ENCODE peak calls at places on chromosomes 3 and 15, in eight cellular contexts. I is stimulated activated CD8-positive, alpha-beta memory T cell treated with anti-CD3 and anti-CD28 coated beads, Interleukin-4, amount 100 ng/mL, for 1 hour; R is lower leg skin; H is pancreas; X is activated CD8-positive, alpha-beta memory T cell treated with anti-CD3 and anti-CD28 coated beads, Interleukin-2, amount 50 U/mL, for 4 hours; Z is sciatic nerve; W is left colon; Q is NCI-H187. L is an unnamed sample.

GRCh38 chr15:38487383-38487782 is 33.5 kb downstream of the FAM98B start:
- DNase-seq in I (no peak), R (no peak), H (no peak), X (no peak), Z (no peak), W (no peak), Q (no peak), L (no peak)

GRCh38 chr3:125110016-125110875 is 54.4 kb upstream of the HEG1 start:
- DNase-seq in I (no peak), R (no peak), H (no peak), X (no peak), Z (no peak), W (no peak), Q (no peak), L (no peak)

GRCh38 chr3:8970971-8971589 is 7.8 kb upstream of the RAD18 start:
- DNase-seq in I (peak; percentile 32), R (peak; percentile 69), H (peak; percentile 41), X (peak; percentile 70), Z (peak; percentile 81), W (peak; percentile 66), Q (no peak), L (peak; percentile 66)

GRCh38 chr3:127751163-127751621 is 71.1 kb downstream of the MGLL start:
- DNase-seq in I (no peak), R (no peak), H (no peak), X (no peak), Z (peak; percentile 54), W (no peak), Q (peak; percentile 46), L (no peak)

GRCh38 chr3:129596194-129597086 is 10.0 kb downstream of the PLXND1 start:
- DNase-seq in I (no peak), R (peak; percentile 85), H (no peak), X (no peak), Z (peak; percentile 94), W (peak; percentile 52), Q (no peak), L (peak; percentile 48)

GRCh38 chr15:39828374-39828931 is 45.8 kb upstream of the FSIP1 start:
- DNase-seq in I (no peak), R (no peak), H (no peak), X (no peak), Z (no peak), W (peak; percentile 28), Q (peak; percentile 14), L (no peak)

GRCh38 chr15:28915935-28916334 is 30.2 kb downstream of the APBA2 start:
- DNase-seq in I (no peak), R (no peak), H (no peak), X (no peak), Z (peak; percentile 35), W (no peak), Q (no peak), L (no peak)

GRCh38 chr15:89129123-89129815 is 41.0 kb downstream of the ABHD2 start:
- DNase-seq in I (no peak), R (no peak), H (no peak), X (peak; percentile 70), Z (no peak), W (peak; percentile 71), Q (no peak), L (no peak)

GRCh38 chr3:178561239-178561638 is 25.0 kb downstream of the KCNMB2 start:
- DNase-seq in I (no peak), R (no peak), H (no peak), X (no peak), Z (no peak), W (no peak), Q (no peak), L (no peak)

GRCh38 chr3:197499427-197499826 is 56.3 kb downstream of the BDH1 start:
- DNase-seq in I (no peak), R (no peak), H (no peak), X (no peak), Z (no peak), W (peak; percentile 62), Q (no peak), L (no peak)

GRCh38 chr15:76863123-76863522 is 42.0 kb downstream of the SCAPER start:
- DNase-seq in I (no peak), R (no peak), H (no peak), X (no peak), Z (no peak), W (no peak), Q (no peak), L (no peak)

GRCh38 chr3:114214542-114215341 is 22.6 kb downstream of the ZNF80 start:
- DNase-seq in I (no peak), R (no peak), H (no peak), X (no peak), Z (no peak), W (no peak), Q (no peak), L (no peak)

GRCh38 chr15:99983171-99983891 is 250.1 kb upstream of the LYSMD4 start:
- DNase-seq in I (no peak), R (no peak), H (no peak), X (no peak), Z (no peak), W (no peak), Q (no peak), L (no peak)

GRCh38 chr3:192080336-192080735 is 619.4 kb downstream of the PYDC2 start:
- DNase-seq in I (no peak), R (no peak), H (no peak), X (no peak), Z (no peak), W (no peak), Q (no peak), L (no peak)

GRCh38 chr3:178146406-178146831 is 389.8 kb upstream of the KCNMB2 start:
- DNase-seq in I (no peak), R (no peak), H (no peak), X (no peak), Z (no peak), W (no peak), Q (no peak), L (no peak)

GRCh38 chr3:125148836-125149235 is 63.7 kb downstream of the SLC12A8 start:
- DNase-seq in I (no peak), R (no peak), H (no peak), X (no peak), Z (no peak), W (peak; percentile 43), Q (no peak), L (no peak)

GRCh38 chr3:15269091-15269989 is 63.0 kb downstream of the SH3BP5 start:
- DNase-seq in I (peak; percentile 51), R (peak; percentile 93), H (peak; percentile 54), X (peak; percentile 88), Z (peak; percentile 91), W (peak; percentile 63), Q (no peak), L (peak; percentile 98)

GRCh38 chr3:9244495-9245183 is 4.8 kb downstream of the SRGAP3 start:
- DNase-seq in I (no peak), R (no peak), H (no peak), X (no peak), Z (no peak), W (no peak), Q (no peak), L (no peak)

GRCh38 chr3:39333607-39334006 is 4.1 kb downstream of the CCR8 start:
- DNase-seq in I (no peak), R (no peak), H (no peak), X (no peak), Z (no peak), W (no peak), Q (no peak), L (no peak)

GRCh38 chr3:45088543-45088942 is 57.6 kb downstream of the CDCP1 start:
- DNase-seq in I (no peak), R (peak; percentile 51), H (peak; percentile 87), X (no peak), Z (no peak), W (peak; percentile 44), Q (no peak), L (no peak)